ENCODE peak calls at places on chromosomes 16 and 17, in seven cellular contexts. N is HCT116, L is HEK293T, F is WTC11, J is K562, E is GM12878, I is HepG2. W is an unnamed sample.

GRCh38 chr16:85715169-85716015 is 26.6 kb upstream of the GINS2 start:
- DNase-seq in N (no peak), L (no peak), F (no peak), J (no peak), E (no peak), I (no peak), W (no peak)

GRCh38 chr17:77419547-77420475 is 279.0 kb downstream of the SEC14L1 start:
- DNase-seq in N (no peak), L (peak; percentile 59), F (peak; percentile 80), J (peak; percentile 65), E (no peak), I (peak; percentile 24), W (peak; percentile 79)

GRCh38 chr16:88389621-88390160 is 6.9 kb downstream of the ZNF469 start:
- DNase-seq in N (no peak), L (no peak), F (no peak), J (no peak), E (no peak), I (no peak), W (no peak)

GRCh38 chr16:14015461-14015860 is 55.7 kb upstream of the MRTFB start:
- DNase-seq in N (no peak), L (no peak), F (no peak), J (no peak), E (no peak), I (no peak), W (no peak)

GRCh38 chr17:77480509-77481215 is 339.9 kb downstream of the SEC14L1 start:
- DNase-seq in N (no peak), L (no peak), F (no peak), J (no peak), E (no peak), I (no peak), W (no peak)

GRCh38 chr16:83187404-83187803 is 560.6 kb downstream of the CDH13 start:
- DNase-seq in N (no peak), L (no peak), F (no peak), J (no peak), E (no peak), I (no peak), W (no peak)

GRCh38 chr17:81481815-81482505 is 30.6 kb downstream of the ACTG1 start:
- DNase-seq in N (no peak), L (no peak), F (no peak), J (no peak), E (no peak), I (no peak), W (no peak)

GRCh38 chr17:74901353-74902145 is 8.1 kb upstream of the FADS6 start:
- DNase-seq in N (no peak), L (no peak), F (no peak), J (no peak), E (no peak), I (no peak), W (no peak)

GRCh38 chr17:74605361-74605760 is 13.3 kb upstream of the CD300LD start:
- DNase-seq in N (no peak), L (no peak), F (no peak), J (no peak), E (no peak), I (no peak), W (no peak)

GRCh38 chr16:75323198-75323597 is 71.8 kb upstream of the BCAR1 start:
- DNase-seq in N (no peak), L (no peak), F (no peak), J (no peak), E (no peak), I (no peak), W (no peak)

GRCh38 chr16:2970563-2970962 is 1.4 kb downstream of the PAQR4 start:
- DNase-seq in N (no peak), L (no peak), F (no peak), J (no peak), E (no peak), I (no peak), W (no peak)

GRCh38 chr16:70255584-70255983 is 3.8 kb upstream of the EXOSC6 start:
- DNase-seq in N (no peak), L (no peak), F (no peak), J (no peak), E (no peak), I (no peak), W (peak; percentile 40)

GRCh38 chr16:63998-64913 is 8.2 kb downstream of the RHBDF1 start:
- DNase-seq in N (no peak), L (no peak), F (no peak), J (no peak), E (no peak), I (no peak), W (no peak)
- TF ChIP-seq SP1 in N (no peak), L (no peak), F (no peak), J (no peak), E (no peak), I (no peak), W (no peak)

DNA sequence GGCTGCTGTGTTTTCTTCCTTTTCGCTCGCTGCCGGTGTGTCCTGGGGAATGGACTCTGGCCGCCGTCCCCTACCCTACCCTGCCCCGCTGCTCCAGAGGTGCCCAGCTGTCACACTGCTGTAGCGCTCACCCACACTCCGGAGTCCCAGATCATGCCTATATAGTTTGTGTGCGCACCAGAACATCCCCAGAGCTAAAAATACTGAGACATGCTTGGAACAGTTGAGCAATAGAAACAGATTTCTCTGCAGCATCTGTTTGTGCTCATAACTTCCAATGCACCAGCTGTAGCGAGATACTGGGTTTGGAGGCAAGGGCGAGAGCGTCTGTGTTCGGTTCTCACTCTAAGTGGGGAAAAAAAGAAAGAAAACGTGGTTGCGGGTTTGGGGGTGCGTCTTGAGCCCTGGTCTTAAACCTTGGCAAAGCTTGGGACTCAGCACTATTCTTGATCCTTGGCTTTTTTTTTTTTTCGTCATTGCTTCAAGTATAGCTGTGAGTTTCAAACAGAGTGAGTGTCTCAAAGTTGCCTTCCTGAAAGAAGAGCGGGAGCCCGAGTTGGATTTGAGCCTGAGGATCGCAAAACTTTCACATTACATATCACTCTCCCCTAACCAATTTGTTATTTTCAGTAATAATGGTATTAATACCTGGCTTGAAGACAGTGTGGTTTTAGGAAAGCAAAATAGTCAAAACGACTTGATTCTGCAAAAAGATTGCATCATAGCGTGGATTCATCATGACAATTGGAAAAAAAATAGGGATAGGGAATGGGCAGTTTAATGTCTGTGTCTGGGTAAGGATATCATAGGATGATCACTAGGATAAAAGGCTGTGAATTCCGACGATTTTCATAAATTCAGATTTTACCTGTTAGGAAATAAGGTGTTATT is 620 bp downstream of the KCNJ2 start:
- DNase-seq in N (no peak), L (no peak), F (no peak), J (no peak), E (no peak), I (no peak), W (no peak)
- TF ChIP-seq SP1 in N (no peak), L (no peak), F (no peak), J (no peak), E (no peak), I (no peak), W (no peak)

GRCh38 chr17:32114536-32114935 is 27.8 kb upstream of the RHOT1 start:
- DNase-seq in N (no peak), L (no peak), F (no peak), J (no peak), E (no peak), I (no peak), W (no peak)

GRCh38 chr17:32116937-32117336 is 25.4 kb upstream of the RHOT1 start:
- DNase-seq in N (no peak), L (no peak), F (no peak), J (no peak), E (no peak), I (no peak), W (no peak)

GRCh38 chr17:32110596-32110995 is 31.7 kb upstream of the RHOT1 start:
- DNase-seq in N (no peak), L (no peak), F (no peak), J (no peak), E (no peak), I (no peak), W (no peak)

GRCh38 chr17:32111141-32111771 is 31.0 kb upstream of the RHOT1 start:
- DNase-seq in N (no peak), L (peak; percentile 21), F (peak; percentile 73), J (peak; percentile 37), E (no peak), I (peak; percentile 52), W (peak; percentile 39)

DNA sequence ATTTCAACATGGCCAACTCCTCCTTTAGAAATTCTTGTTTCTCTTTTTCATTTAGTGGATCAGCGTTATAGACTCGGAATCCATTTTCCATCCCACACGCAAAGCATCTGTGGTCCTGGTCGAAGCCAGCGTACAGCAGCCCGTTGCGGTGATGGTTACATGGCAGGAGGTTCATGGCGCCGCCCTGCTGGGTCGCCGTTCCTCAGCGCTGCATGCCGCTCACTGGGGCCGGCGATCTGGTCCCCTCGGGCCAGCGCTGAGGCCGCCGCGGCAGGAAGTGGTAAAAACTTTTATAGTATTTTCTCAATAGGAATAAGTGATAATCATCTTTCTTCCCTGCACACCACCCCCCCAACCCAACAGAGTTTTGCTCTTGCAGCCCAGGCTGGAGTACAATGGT is 29.9 kb upstream of the RHOT1 start:
- DNase-seq in N (no peak), L (no peak), F (peak; percentile 25), J (no peak), E (no peak), I (no peak), W (peak; percentile 49)
- TF ChIP-seq SP1 in N (no peak), L (no peak), F (no peak), J (no peak), E (no peak), I (no peak), W (no peak)

GRCh38 chr17:41618341-41619161 is 5.8 kb downstream of the KRT17 start:
- DNase-seq in N (no peak), L (no peak), F (no peak), J (no peak), E (no peak), I (no peak), W (no peak)
- TF ChIP-seq SP1 in N (no peak), L (no peak), F (no peak), J (no peak), E (no peak), I (no peak), W (no peak)